ENCODE peak calls at places on chromosomes 12 and 14, in ten cellular contexts. One of them, this sample, is unnamed. For H4K20me1 and H3K4me1, the result is how much of the 10 kb centered on the place peaks cover.

GRCh38 chr12:62656576-62657362 is 190.1 kb downstream of the MON2 start:
- DNase-seq in neural progenitor cell: peak
- DNase-seq in GM23248: no peak
- DNase-seq in GM23338: peak
- DNase-seq in MM.1S: no peak
- DNase-seq in fibroblast of lung: no peak
- DNase-seq in OCI-LY7: no peak
- DNase-seq in PC-3: no peak
- DNase-seq in mammary epithelial cell: no peak
- DNase-seq in HCT116: no peak
- DNase-seq in this sample: no peak

GRCh38 chr12:6273931-6274687 is 36.4 kb upstream of the PLEKHG6 start:
- DNase-seq in neural progenitor cell: peak
- DNase-seq in GM23248: no peak
- DNase-seq in GM23338: peak
- DNase-seq in MM.1S: no peak
- DNase-seq in fibroblast of lung: no peak
- DNase-seq in OCI-LY7: no peak
- DNase-seq in PC-3: peak
- DNase-seq in mammary epithelial cell: no peak
- DNase-seq in HCT116: no peak
- DNase-seq in this sample: no peak

GRCh38 chr14:75513911-75514672 is 8.2 kb upstream of the BATF start:
- DNase-seq in neural progenitor cell: no peak
- DNase-seq in GM23248: no peak
- DNase-seq in GM23338: peak
- DNase-seq in MM.1S: no peak
- DNase-seq in fibroblast of lung: no peak
- DNase-seq in OCI-LY7: no peak
- DNase-seq in PC-3: no peak
- DNase-seq in mammary epithelial cell: no peak
- DNase-seq in HCT116: no peak
- DNase-seq in this sample: no peak

GRCh38 chr12:109877504-109878246 is 2.7 kb downstream of the GLTP start:
- DNase-seq in neural progenitor cell: no peak
- DNase-seq in GM23248: no peak
- DNase-seq in GM23338: no peak
- DNase-seq in MM.1S: no peak
- DNase-seq in fibroblast of lung: no peak
- DNase-seq in OCI-LY7: no peak
- DNase-seq in PC-3: no peak
- DNase-seq in mammary epithelial cell: no peak
- DNase-seq in HCT116: no peak
- DNase-seq in this sample: no peak

GRCh38 chr14:37172024-37172869 is at the start of gene SLC25A21:
- DNase-seq in neural progenitor cell: peak
- DNase-seq in GM23248: peak
- DNase-seq in GM23338: peak
- DNase-seq in MM.1S: no peak
- DNase-seq in fibroblast of lung: peak
- DNase-seq in OCI-LY7: no peak
- DNase-seq in PC-3: peak
- DNase-seq in mammary epithelial cell: peak
- DNase-seq in HCT116: peak
- DNase-seq in this sample: peak

GRCh38 chr12:85872497-85873091 is 1.5 kb upstream of the NTS start:
- DNase-seq in neural progenitor cell: peak
- DNase-seq in GM23248: peak
- DNase-seq in GM23338: peak
- DNase-seq in MM.1S: peak
- DNase-seq in fibroblast of lung: peak
- DNase-seq in OCI-LY7: peak
- DNase-seq in PC-3: peak
- DNase-seq in mammary epithelial cell: peak
- DNase-seq in HCT116: peak
- DNase-seq in this sample: peak

GRCh38 chr14:101739446-101740141 is 21.9 kb upstream of the PPP2R5C start:
- DNase-seq in neural progenitor cell: no peak
- DNase-seq in GM23248: no peak
- DNase-seq in GM23338: no peak
- DNase-seq in MM.1S: no peak
- DNase-seq in fibroblast of lung: no peak
- DNase-seq in OCI-LY7: no peak
- DNase-seq in PC-3: no peak
- DNase-seq in mammary epithelial cell: no peak
- DNase-seq in HCT116: no peak
- DNase-seq in this sample: no peak

GRCh38 chr12:65269603-65270002 is 8.9 kb upstream of the MSRB3 start:
- DNase-seq in neural progenitor cell: no peak
- DNase-seq in GM23248: peak
- DNase-seq in GM23338: no peak
- DNase-seq in MM.1S: no peak
- DNase-seq in fibroblast of lung: no peak
- DNase-seq in OCI-LY7: no peak
- DNase-seq in PC-3: peak
- DNase-seq in mammary epithelial cell: no peak
- DNase-seq in HCT116: no peak
- DNase-seq in this sample: no peak

GRCh38 chr14:55438066-55438683 is 2.2 kb downstream of the TBPL2 start:
- DNase-seq in neural progenitor cell: peak
- DNase-seq in GM23248: peak
- DNase-seq in GM23338: peak
- DNase-seq in MM.1S: no peak
- DNase-seq in fibroblast of lung: peak
- DNase-seq in OCI-LY7: peak
- DNase-seq in PC-3: peak
- DNase-seq in mammary epithelial cell: peak
- DNase-seq in HCT116: peak
- DNase-seq in this sample: peak

GRCh38 chr12:16563519-16563918 is 42.4 kb downstream of the LMO3 start:
- DNase-seq in neural progenitor cell: no peak
- DNase-seq in GM23248: no peak
- DNase-seq in GM23338: no peak
- DNase-seq in MM.1S: no peak
- DNase-seq in fibroblast of lung: no peak
- DNase-seq in OCI-LY7: no peak
- DNase-seq in PC-3: no peak
- DNase-seq in mammary epithelial cell: no peak
- DNase-seq in HCT116: no peak
- DNase-seq in this sample: no peak

GRCh38 chr14:91415794-91416743 is 1.6 kb downstream of the CCDC88C start:
- DNase-seq in neural progenitor cell: no peak
- DNase-seq in GM23248: no peak
- DNase-seq in GM23338: peak
- DNase-seq in MM.1S: peak
- DNase-seq in fibroblast of lung: peak
- DNase-seq in OCI-LY7: peak
- DNase-seq in PC-3: peak
- DNase-seq in mammary epithelial cell: no peak
- DNase-seq in HCT116: no peak
- DNase-seq in this sample: no peak

GRCh38 chr14:103341250-103342129 is 7.5 kb downstream of the EIF5 start:
- DNase-seq in neural progenitor cell: no peak
- DNase-seq in GM23248: no peak
- DNase-seq in GM23338: no peak
- DNase-seq in MM.1S: no peak
- DNase-seq in fibroblast of lung: no peak
- DNase-seq in OCI-LY7: no peak
- DNase-seq in PC-3: no peak
- DNase-seq in mammary epithelial cell: no peak
- DNase-seq in HCT116: no peak
- DNase-seq in this sample: no peak

GRCh38 chr14:103343164-103343879 is 9.3 kb downstream of the EIF5 start:
- DNase-seq in neural progenitor cell: no peak
- DNase-seq in GM23248: no peak
- DNase-seq in GM23338: no peak
- DNase-seq in MM.1S: no peak
- DNase-seq in fibroblast of lung: no peak
- DNase-seq in OCI-LY7: no peak
- DNase-seq in PC-3: no peak
- DNase-seq in mammary epithelial cell: no peak
- DNase-seq in HCT116: no peak
- DNase-seq in this sample: no peak

GRCh38 chr14:103339561-103339960 is 5.5 kb downstream of the EIF5 start:
- DNase-seq in neural progenitor cell: no peak
- DNase-seq in GM23248: no peak
- DNase-seq in GM23338: no peak
- DNase-seq in MM.1S: no peak
- DNase-seq in fibroblast of lung: no peak
- DNase-seq in OCI-LY7: no peak
- DNase-seq in PC-3: no peak
- DNase-seq in mammary epithelial cell: no peak
- DNase-seq in HCT116: no peak
- DNase-seq in this sample: no peak

GRCh38 chr14:103337794-103338193 is 3.8 kb downstream of the EIF5 start:
- DNase-seq in neural progenitor cell: no peak
- DNase-seq in GM23248: no peak
- DNase-seq in GM23338: no peak
- DNase-seq in MM.1S: no peak
- DNase-seq in fibroblast of lung: no peak
- DNase-seq in OCI-LY7: no peak
- DNase-seq in PC-3: no peak
- DNase-seq in mammary epithelial cell: no peak
- DNase-seq in HCT116: no peak
- DNase-seq in this sample: no peak

DNA sequence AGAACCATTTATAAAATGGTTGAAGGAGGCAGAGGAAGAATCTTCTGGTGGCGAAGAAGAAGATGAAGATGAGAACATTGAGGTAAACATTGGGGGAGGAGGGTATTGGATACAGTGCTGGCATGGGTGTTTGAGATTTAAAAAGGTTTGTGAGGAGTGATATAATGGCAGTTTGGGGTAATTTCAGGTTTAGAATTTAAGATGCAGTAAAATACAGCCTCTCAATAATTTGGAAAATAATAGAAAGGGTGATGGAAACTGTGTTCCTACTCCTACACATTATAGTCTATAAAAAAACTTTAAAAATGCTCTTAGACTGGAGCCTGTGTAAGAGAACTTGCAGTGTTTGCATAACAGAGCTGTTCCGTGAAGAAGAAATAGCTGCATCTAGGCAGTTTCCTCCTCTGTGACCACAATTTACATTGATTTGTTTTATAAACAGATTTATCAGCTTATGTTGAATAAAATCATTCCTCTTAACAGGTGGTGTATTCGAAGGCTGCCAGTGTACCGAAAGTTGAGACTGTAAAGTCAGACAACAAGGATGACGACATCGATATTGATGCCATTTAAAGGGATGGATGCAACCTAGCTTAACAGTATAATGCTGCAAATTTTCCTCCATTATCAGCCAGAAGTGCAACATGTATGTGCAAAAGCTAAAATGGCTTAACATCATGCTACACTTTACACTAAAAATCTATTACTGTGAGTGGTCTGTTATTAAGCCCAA is 6.6 kb downstream of the EIF5 start:
- DNase-seq in neural progenitor cell: no peak
- DNase-seq in GM23248: no peak
- DNase-seq in GM23338: no peak
- DNase-seq in MM.1S: no peak
- DNase-seq in fibroblast of lung: no peak
- DNase-seq in OCI-LY7: no peak
- DNase-seq in PC-3: no peak
- DNase-seq in mammary epithelial cell: no peak
- DNase-seq in HCT116: no peak
- DNase-seq in this sample: no peak
- H4K20me1 ChIP-seq in neural progenitor cell: half or more
- H4K20me1 ChIP-seq in GM23248: under half
- H4K20me1 ChIP-seq in GM23338: half or more
- H4K20me1 ChIP-seq in MM.1S: under half
- H4K20me1 ChIP-seq in fibroblast of lung: under half
- H4K20me1 ChIP-seq in OCI-LY7: half or more
- H4K20me1 ChIP-seq in PC-3: half or more
- H4K20me1 ChIP-seq in mammary epithelial cell: under half
- H4K20me1 ChIP-seq in HCT116: under half
- H4K20me1 ChIP-seq in this sample: half or more

GRCh38 chr12:96210376-96211055 is 16.3 kb downstream of the ELK3 start:
- DNase-seq in neural progenitor cell: no peak
- DNase-seq in GM23248: no peak
- DNase-seq in GM23338: no peak
- DNase-seq in MM.1S: no peak
- DNase-seq in fibroblast of lung: no peak
- DNase-seq in OCI-LY7: no peak
- DNase-seq in PC-3: no peak
- DNase-seq in mammary epithelial cell: no peak
- DNase-seq in HCT116: no peak
- DNase-seq in this sample: no peak
- H3K4me1 ChIP-seq in neural progenitor cell: under half
- H3K4me1 ChIP-seq in GM23248: under half
- H3K4me1 ChIP-seq in GM23338: under half
- H3K4me1 ChIP-seq in MM.1S: half or more
- H3K4me1 ChIP-seq in fibroblast of lung: under half
- H3K4me1 ChIP-seq in OCI-LY7: half or more
- H3K4me1 ChIP-seq in PC-3: under half
- H3K4me1 ChIP-seq in mammary epithelial cell: under half
- H3K4me1 ChIP-seq in HCT116: under half
- H3K4me1 ChIP-seq in this sample: under half

GRCh38 chr12:57965766-57966165 is 24.4 kb downstream of the ATP23 start:
- DNase-seq in neural progenitor cell: no peak
- DNase-seq in GM23248: no peak
- DNase-seq in GM23338: no peak
- DNase-seq in MM.1S: no peak
- DNase-seq in fibroblast of lung: no peak
- DNase-seq in OCI-LY7: no peak
- DNase-seq in PC-3: peak
- DNase-seq in mammary epithelial cell: no peak
- DNase-seq in HCT116: no peak
- DNase-seq in this sample: no peak

GRCh38 chr12:57966536-57966935 is 25.2 kb downstream of the ATP23 start:
- DNase-seq in neural progenitor cell: no peak
- DNase-seq in GM23248: no peak
- DNase-seq in GM23338: no peak
- DNase-seq in MM.1S: no peak
- DNase-seq in fibroblast of lung: no peak
- DNase-seq in OCI-LY7: no peak
- DNase-seq in PC-3: no peak
- DNase-seq in mammary epithelial cell: no peak
- DNase-seq in HCT116: no peak
- DNase-seq in this sample: no peak

GRCh38 chr12:57964421-57964820 is 23.1 kb downstream of the ATP23 start:
- DNase-seq in neural progenitor cell: no peak
- DNase-seq in GM23248: no peak
- DNase-seq in GM23338: no peak
- DNase-seq in MM.1S: no peak
- DNase-seq in fibroblast of lung: no peak
- DNase-seq in OCI-LY7: no peak
- DNase-seq in PC-3: no peak
- DNase-seq in mammary epithelial cell: no peak
- DNase-seq in HCT116: no peak
- DNase-seq in this sample: no peak
- H4K20me1 ChIP-seq in neural progenitor cell: under half
- H4K20me1 ChIP-seq in GM23248: under half
- H4K20me1 ChIP-seq in GM23338: under half
- H4K20me1 ChIP-seq in MM.1S: under half
- H4K20me1 ChIP-seq in fibroblast of lung: under half
- H4K20me1 ChIP-seq in OCI-LY7: under half
- H4K20me1 ChIP-seq in PC-3: under half
- H4K20me1 ChIP-seq in mammary epithelial cell: under half
- H4K20me1 ChIP-seq in HCT116: under half
- H4K20me1 ChIP-seq in this sample: under half

DNA sequence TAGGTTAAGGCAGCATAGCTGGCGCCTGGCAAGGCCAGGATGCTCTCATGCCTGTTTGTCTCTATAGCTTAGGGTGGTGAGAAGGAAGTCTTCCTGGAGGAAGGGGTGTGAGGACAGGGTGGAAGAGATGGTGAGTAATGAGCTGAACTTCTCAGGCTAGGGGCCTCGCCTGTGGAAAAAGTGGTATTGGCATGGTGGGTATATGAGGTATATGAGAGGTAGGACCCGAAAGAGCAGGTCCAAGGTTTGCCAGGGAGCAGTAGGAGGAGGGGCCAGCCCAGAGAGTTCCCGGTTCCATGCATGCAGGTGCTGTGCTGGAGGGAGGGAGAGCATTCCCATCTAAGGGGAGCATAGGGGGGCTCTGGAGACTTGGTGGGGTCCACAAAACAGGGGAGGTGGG is 13.4 kb downstream of the TAMALIN start:
- DNase-seq in neural progenitor cell: no peak
- DNase-seq in GM23248: no peak
- DNase-seq in GM23338: no peak
- DNase-seq in MM.1S: no peak
- DNase-seq in fibroblast of lung: no peak
- DNase-seq in OCI-LY7: no peak
- DNase-seq in PC-3: no peak
- DNase-seq in mammary epithelial cell: no peak
- DNase-seq in HCT116: no peak
- DNase-seq in this sample: no peak
- H3K4me1 ChIP-seq in neural progenitor cell: under half
- H3K4me1 ChIP-seq in GM23248: under half
- H3K4me1 ChIP-seq in GM23338: under half
- H3K4me1 ChIP-seq in MM.1S: under half
- H3K4me1 ChIP-seq in fibroblast of lung: under half
- H3K4me1 ChIP-seq in OCI-LY7: under half
- H3K4me1 ChIP-seq in PC-3: under half
- H3K4me1 ChIP-seq in mammary epithelial cell: under half
- H3K4me1 ChIP-seq in HCT116: under half
- H3K4me1 ChIP-seq in this sample: under half

This sample was measured in hepatocyte.